ENCODE peak calls at places on chromosomes 4 and X, in six cellular contexts. H is bronchial epithelial cell, F is tibial artery, Z is epithelial cell of esophagus, O is keratinocyte, M is right atrium auricular region. Q is an unnamed sample.

GRCh38 chr4:88442636-88443260 is 14.2 kb upstream of the HERC5 start:
- DNase-seq in H (no peak), F (no peak), Z (peak), O (no peak), M (no peak), Q (no peak)

GRCh38 chr4:78227411-78228057 is 170.4 kb downstream of the FRAS1 start:
- DNase-seq in H (no peak), F (no peak), Z (no peak), O (no peak), M (no peak), Q (no peak)

GRCh38 chr4:147842573-147842972 is 110.7 kb downstream of the ARHGAP10 start:
- DNase-seq in H (no peak), F (no peak), Z (peak), O (no peak), M (no peak), Q (no peak)

GRCh38 chrX:44439242-44439641 is 95.8 kb upstream of the EFHC2 start:
- DNase-seq in H (no peak), F (no peak), Z (no peak), O (no peak), M (no peak), Q (no peak)

GRCh38 chrX:147884958-147885357 is 26.8 kb upstream of the FMR1 start:
- DNase-seq in H (no peak), F (no peak), Z (peak), O (no peak), M (no peak), Q (no peak)

GRCh38 chr4:84495448-84496221 is 3.5 kb downstream of the NKX6-1 start:
- DNase-seq in H (no peak), F (no peak), Z (no peak), O (no peak), M (no peak), Q (no peak)

GRCh38 chrX:153793291-153793690 is 884 bp downstream of the IDH3G start:
- DNase-seq in H (no peak), F (no peak), Z (no peak), O (no peak), M (no peak), Q (no peak)

GRCh38 chr4:38314663-38315062 is 349.3 kb upstream of the KLF3 start:
- DNase-seq in H (peak), F (no peak), Z (peak), O (peak), M (no peak), Q (no peak)

GRCh38 chrX:24479924-24480722 is 15.0 kb downstream of the PDK3 start:
- DNase-seq in H (peak), F (peak), Z (peak), O (no peak), M (no peak), Q (no peak)

GRCh38 chr4:110751991-110752390 is 129.1 kb upstream of the PITX2 start:
- DNase-seq in H (no peak), F (no peak), Z (no peak), O (no peak), M (no peak), Q (no peak)

GRCh38 chrX:11758400-11759171 is 549 bp downstream of the MSL3 start:
- DNase-seq in H (peak), F (peak), Z (peak), O (peak), M (peak), Q (peak)

GRCh38 chr4:139907001-139907809 is 241.6 kb downstream of the MGST2 start:
- DNase-seq in H (no peak), F (no peak), Z (no peak), O (no peak), M (no peak), Q (no peak)

GRCh38 chr4:183430317-183430986 is 14.0 kb upstream of the CDKN2AIP start:
- DNase-seq in H (no peak), F (no peak), Z (no peak), O (no peak), M (peak), Q (no peak)

GRCh38 chr4:56804551-56804950 is 16.9 kb downstream of the SPINK2 start:
- DNase-seq in H (peak), F (no peak), Z (peak), O (peak), M (no peak), Q (no peak)

GRCh38 chr4:8395504-8395903 is 45.0 kb downstream of the ACOX3 start:
- DNase-seq in H (no peak), F (no peak), Z (no peak), O (no peak), M (no peak), Q (no peak)

GRCh38 chr4:105196523-105197145 is 50.0 kb downstream of the TET2 start:
- DNase-seq in H (peak), F (no peak), Z (peak), O (no peak), M (no peak), Q (no peak)

GRCh38 chr4:73406548-73406875 is 2.4 kb downstream of the ALB start:
- DNase-seq in H (peak), F (no peak), Z (peak), O (no peak), M (no peak), Q (no peak)

GRCh38 chr4:143185253-143186107 is 763 bp downstream of the USP38 start:
- DNase-seq in H (peak), F (peak), Z (peak), O (no peak), M (no peak), Q (peak)

GRCh38 chr4:119816473-119816872 is 187.9 kb upstream of the PDE5A start:
- DNase-seq in H (no peak), F (no peak), Z (no peak), O (no peak), M (no peak), Q (no peak)

GRCh38 chrX:22164770-22165388 is 107.8 kb upstream of the CBLL2 start:
- DNase-seq in H (peak), F (no peak), Z (peak), O (no peak), M (no peak), Q (no peak)

GRCh38 chrX:50903387-50904027 is 7.0 kb upstream of the BMP15 start:
- DNase-seq in H (peak), F (no peak), Z (peak), O (no peak), M (no peak), Q (no peak)

GRCh38 chrX:3403748-3404147 is 57.3 kb upstream of the MXRA5 start:
- DNase-seq in H (peak), F (no peak), Z (peak), O (no peak), M (no peak), Q (no peak)

GRCh38 chrX:151977923-151978322 is 3.4 kb upstream of the GABRE start:
- DNase-seq in H (peak), F (no peak), Z (peak), O (no peak), M (no peak), Q (no peak)

GRCh38 chr4:18197467-18197866 is 175.9 kb upstream of the LCORL start:
- DNase-seq in H (no peak), F (no peak), Z (no peak), O (no peak), M (no peak), Q (no peak)

GRCh38 chr4:142923619-142924018 is 77.5 kb upstream of the INPP4B start:
- DNase-seq in H (no peak), F (no peak), Z (no peak), O (no peak), M (no peak), Q (no peak)

GRCh38 chrX:123878177-123878576 is 18.3 kb downstream of the XIAP start:
- DNase-seq in H (no peak), F (no peak), Z (no peak), O (no peak), M (no peak), Q (no peak)

GRCh38 chrX:24920769-24921168 is 95.0 kb downstream of the ARX start:
- DNase-seq in H (no peak), F (no peak), Z (no peak), O (no peak), M (no peak), Q (no peak)

GRCh38 chr4:80219301-80220025 is 22.2 kb downstream of the PRDM8 start:
- DNase-seq in H (no peak), F (no peak), Z (no peak), O (no peak), M (no peak), Q (no peak)

GRCh38 chr4:6232836-6233785 is 32.8 kb upstream of the JAKMIP1 start:
- DNase-seq in H (no peak), F (no peak), Z (no peak), O (no peak), M (no peak), Q (no peak)

GRCh38 chrX:39992300-39992699 is 105.5 kb downstream of the BCOR start:
- DNase-seq in H (no peak), F (no peak), Z (no peak), O (no peak), M (no peak), Q (no peak)
- TF ChIP-seq CTCF in H (no peak), F (no peak), Z (no peak), O (no peak), M (no peak), Q (no peak)

GRCh38 chr4:2484993-2485392 is 16.1 kb downstream of the RNF4 start:
- DNase-seq in H (peak), F (peak), Z (peak), O (no peak), M (peak), Q (no peak)
- H3K4me3 ChIP-seq in H (no peak), F (no peak), Z (no peak), O (no peak), M (no peak), Q (no peak)

GRCh38 chr4:189202869-189203271 is 737.8 kb upstream of the FRG1 start:
- DNase-seq in H (peak), F (no peak), Z (peak), O (no peak), M (no peak), Q (no peak)

GRCh38 chr4:189200346-189200745 is 740.3 kb upstream of the FRG1 start:
- DNase-seq in H (no peak), F (no peak), Z (no peak), O (no peak), M (no peak), Q (no peak)

GRCh38 chr4:189204616-189205015 is 736.1 kb upstream of the FRG1 start:
- DNase-seq in H (no peak), F (no peak), Z (no peak), O (no peak), M (no peak), Q (no peak)

GRCh38 chr4:189198624-189199023 is 742.0 kb upstream of the FRG1 start:
- DNase-seq in H (no peak), F (no peak), Z (no peak), O (no peak), M (no peak), Q (no peak)

GRCh38 chr4:189202182-189202868 is 738.3 kb upstream of the FRG1 start:
- DNase-seq in H (peak), F (peak), Z (peak), O (no peak), M (peak), Q (no peak)
- TF ChIP-seq CTCF in H (peak), F (peak), Z (peak), O (peak), M (peak), Q (peak)

GRCh38 chrX:136780738-136781137 is at the start of gene ARHGEF6:
- DNase-seq in H (no peak), F (no peak), Z (no peak), O (no peak), M (no peak), Q (no peak)

GRCh38 chrX:136779346-136779781 is 1.4 kb downstream of the ARHGEF6 start:
- DNase-seq in H (no peak), F (no peak), Z (no peak), O (no peak), M (no peak), Q (no peak)

GRCh38 chrX:136780241-136780640 is 491 bp downstream of the ARHGEF6 start:
- DNase-seq in H (no peak), F (no peak), Z (no peak), O (no peak), M (no peak), Q (no peak)

GRCh38 chrX:136778020-136778419 is 2.7 kb downstream of the ARHGEF6 start:
- DNase-seq in H (no peak), F (no peak), Z (no peak), O (no peak), M (no peak), Q (no peak)

GRCh38 chrX:136778914-136779313 is 1.8 kb downstream of the ARHGEF6 start:
- DNase-seq in H (no peak), F (no peak), Z (no peak), O (no peak), M (no peak), Q (no peak)
- H3K4me3 ChIP-seq in H (no peak), F (no peak), Z (no peak), O (no peak), M (no peak), Q (no peak)

Q was measured in RWPE2.